ENCODE peak calls at places on chromosomes 6 and 20, in eight cellular contexts. O is endodermal cell, H is left ventricle myocardium inferior, Y is testis, U is AG04450, Q is Panc1, G is adrenal gland, Z is cardiac muscle cell. K is an unnamed sample. For H3K27me3, the result is how much of the 10 kb centered on the place peaks cover.

GRCh38 chr20:8335059-8335458 is 203.0 kb downstream of the PLCB1 start:
- DNase-seq in O (no peak), H (no peak), Y (no peak), U (no peak), Q (no peak), G (no peak), Z (no peak), K (no peak)

GRCh38 chr20:24587384-24588046 is 118.1 kb downstream of the SYNDIG1 start:
- DNase-seq in O (peak), H (no peak), Y (no peak), U (no peak), Q (no peak), G (peak), Z (no peak), K (no peak)

GRCh38 chr6:33578164-33578563 is 1.9 kb downstream of the BAK1 start:
- DNase-seq in O (no peak), H (no peak), Y (no peak), U (no peak), Q (no peak), G (no peak), Z (no peak), K (no peak)

GRCh38 chr20:8331740-8332412 is 199.8 kb downstream of the PLCB1 start:
- DNase-seq in O (no peak), H (peak), Y (no peak), U (peak), Q (no peak), G (peak), Z (peak), K (no peak)

GRCh38 chr6:12950879-12951814 is 234.6 kb downstream of the PHACTR1 start:
- DNase-seq in O (no peak), H (no peak), Y (no peak), U (no peak), Q (no peak), G (no peak), Z (no peak), K (no peak)

GRCh38 chr6:164507197-164507957 is 802.0 kb downstream of the C6orf118 start:
- DNase-seq in O (no peak), H (no peak), Y (no peak), U (no peak), Q (no peak), G (peak), Z (no peak), K (no peak)

GRCh38 chr6:169813969-169814368 is 62.5 kb downstream of the ERMARD start:
- DNase-seq in O (no peak), H (no peak), Y (no peak), U (no peak), Q (no peak), G (no peak), Z (no peak), K (no peak)

GRCh38 chr20:61698598-61698960 is 367.1 kb downstream of the TAF4 start:
- DNase-seq in O (no peak), H (no peak), Y (no peak), U (no peak), Q (no peak), G (no peak), Z (no peak), K (no peak)

GRCh38 chr6:33839399-33840063 is 35.7 kb upstream of the MLN start:
- DNase-seq in O (no peak), H (no peak), Y (no peak), U (no peak), Q (no peak), G (no peak), Z (no peak), K (no peak)

GRCh38 chr20:61852268-61853072 is 213.2 kb downstream of the TAF4 start:
- DNase-seq in O (no peak), H (no peak), Y (no peak), U (no peak), Q (no peak), G (no peak), Z (no peak), K (no peak)

GRCh38 chr20:44570369-44570768 is 12.0 kb upstream of the PKIG start:
- DNase-seq in O (no peak), H (no peak), Y (no peak), U (no peak), Q (no peak), G (no peak), Z (no peak), K (no peak)

GRCh38 chr20:44573501-44573869 is 8.9 kb upstream of the PKIG start:
- DNase-seq in O (no peak), H (no peak), Y (no peak), U (no peak), Q (no peak), G (no peak), Z (no peak), K (no peak)

GRCh38 chr20:44571367-44571766 is 11.0 kb upstream of the PKIG start:
- DNase-seq in O (no peak), H (no peak), Y (no peak), U (no peak), Q (no peak), G (no peak), Z (no peak), K (no peak)

GRCh38 chr20:44574372-44574771 is 8.0 kb upstream of the PKIG start:
- DNase-seq in O (no peak), H (no peak), Y (no peak), U (no peak), Q (no peak), G (no peak), Z (no peak), K (no peak)

GRCh38 chr20:44572551-44573500 is 9.6 kb upstream of the PKIG start:
- DNase-seq in O (no peak), H (peak), Y (peak), U (peak), Q (peak), G (peak), Z (peak), K (peak)
- H3K27ac ChIP-seq in O (peak), H (peak), Y (peak), U (peak), Q (peak), G (peak), Z (peak), K (peak)

DNA sequence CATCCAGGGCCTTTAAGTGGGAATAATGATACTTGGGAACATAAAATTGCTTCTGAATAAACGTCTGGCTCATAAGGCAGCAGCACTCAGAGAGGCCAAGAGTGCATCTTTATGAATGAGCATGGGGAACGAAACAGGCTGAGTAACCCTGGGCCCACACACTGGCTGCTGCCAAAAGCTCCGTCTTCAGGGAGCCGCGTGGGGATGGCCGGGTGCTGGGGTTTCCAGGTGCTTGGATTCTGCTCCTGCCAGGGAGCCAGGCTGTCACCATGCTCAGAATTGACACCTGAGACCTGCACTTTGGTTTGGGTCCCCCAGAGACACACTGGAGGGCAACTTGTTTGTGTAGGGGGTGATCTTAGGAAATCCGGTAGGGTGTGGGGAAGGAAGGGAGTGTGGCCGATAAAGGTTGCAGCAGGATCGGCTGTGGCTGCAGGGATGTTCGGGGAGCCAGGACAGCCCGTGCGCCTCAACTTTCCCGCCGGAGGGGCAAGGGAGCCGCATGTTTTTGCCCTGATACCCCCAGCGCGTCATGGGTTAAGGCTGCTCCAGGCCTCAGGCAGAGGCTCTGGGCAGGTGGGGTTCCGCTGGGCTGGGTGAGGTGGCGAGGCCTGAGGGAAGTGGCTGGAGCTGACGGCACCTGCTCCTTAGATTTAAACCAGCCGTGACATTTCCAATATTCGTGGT is 101.8 kb downstream of the YTHDF1 start:
- DNase-seq in O (no peak), H (no peak), Y (no peak), U (no peak), Q (no peak), G (no peak), Z (no peak), K (no peak)
- H3K27me3 ChIP-seq in O (under half), H (half or more), Y (under half), U (under half), Q (under half), G (under half), Z (under half), K (under half)

DNA sequence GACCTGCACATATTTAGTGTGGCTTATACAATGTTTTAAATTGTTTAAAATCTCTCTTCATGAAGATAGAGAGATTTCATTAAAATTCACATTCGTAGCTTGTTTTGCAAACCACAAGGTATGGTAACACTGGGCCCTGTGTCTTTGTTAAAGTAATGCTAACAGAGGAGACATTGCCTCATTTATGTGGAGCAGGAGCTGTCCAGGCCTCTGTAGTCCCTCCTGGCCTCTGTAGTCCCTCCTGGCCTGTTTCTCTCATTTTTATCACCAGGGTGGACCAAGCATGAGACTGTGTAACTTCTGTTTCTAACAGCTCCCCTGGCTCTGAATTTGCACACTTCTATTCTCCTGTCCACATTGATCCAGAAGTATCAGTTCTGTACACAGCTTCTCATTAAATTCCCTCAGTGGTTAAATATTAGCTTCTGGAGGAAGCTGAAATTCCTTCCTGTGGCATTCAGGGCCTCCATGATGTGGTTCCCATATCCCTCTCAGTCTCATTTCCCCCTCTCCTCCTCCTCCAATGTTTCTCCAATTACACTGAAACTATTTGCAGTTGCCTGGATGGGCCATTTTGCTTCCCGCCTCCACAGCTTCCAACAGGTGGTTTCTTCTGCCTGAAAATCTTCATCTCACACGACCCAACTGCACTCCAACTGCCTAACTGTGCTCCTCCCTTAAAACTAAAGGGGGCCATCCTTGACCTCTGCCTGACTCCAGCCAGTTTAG is 340.4 kb downstream of the SYNE1 start:
- DNase-seq in O (peak), H (no peak), Y (no peak), U (no peak), Q (no peak), G (no peak), Z (no peak), K (no peak)
- H3K27ac ChIP-seq in O (no peak), H (peak), Y (no peak), U (no peak), Q (no peak), G (no peak), Z (no peak), K (no peak)

GRCh38 chr6:1625352-1625773 is 15.6 kb downstream of the FOXC1 start:
- DNase-seq in O (no peak), H (no peak), Y (no peak), U (no peak), Q (no peak), G (no peak), Z (no peak), K (no peak)

GRCh38 chr6:1624848-1625341 is 15.2 kb downstream of the FOXC1 start:
- DNase-seq in O (no peak), H (no peak), Y (no peak), U (no peak), Q (no peak), G (no peak), Z (peak), K (no peak)

GRCh38 chr6:1624071-1624847 is 14.5 kb downstream of the FOXC1 start:
- DNase-seq in O (peak), H (no peak), Y (no peak), U (no peak), Q (no peak), G (no peak), Z (no peak), K (no peak)

GRCh38 chr6:1626481-1626880 is 16.8 kb downstream of the FOXC1 start:
- DNase-seq in O (no peak), H (no peak), Y (no peak), U (no peak), Q (no peak), G (no peak), Z (no peak), K (no peak)

DNA sequence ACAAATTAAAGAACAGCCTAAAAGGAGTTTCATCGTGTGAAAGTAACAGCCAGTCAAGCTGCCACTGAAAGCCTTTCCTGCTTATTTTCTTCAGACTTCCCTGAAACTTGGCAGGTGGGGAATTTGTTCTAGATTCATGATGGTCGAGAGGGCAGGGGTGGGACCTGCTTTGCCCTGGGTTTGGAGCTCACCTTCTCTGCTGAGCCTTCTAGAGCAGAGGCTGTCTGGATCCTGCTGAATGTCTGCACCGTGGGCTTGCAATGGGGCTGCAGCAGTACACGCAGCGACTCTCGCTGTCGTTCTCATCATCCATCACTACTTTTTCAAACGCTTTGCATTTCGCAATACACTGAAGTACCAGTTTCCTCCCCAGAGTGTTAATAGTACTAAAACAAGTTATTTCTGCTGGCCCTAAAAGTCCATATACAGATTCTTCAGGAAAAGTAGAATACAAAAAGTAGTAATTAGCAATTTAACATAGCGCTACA is 16.3 kb downstream of the FOXC1 start:
- DNase-seq in O (no peak), H (no peak), Y (no peak), U (no peak), Q (no peak), G (no peak), Z (no peak), K (no peak)
- H3K27me3 ChIP-seq in O (half or more), H (half or more), Y (under half), U (under half), Q (under half), G (under half), Z (half or more), K (under half)

GRCh38 chr6:81789303-81789702 is 36.8 kb upstream of the TENT5A start:
- DNase-seq in O (no peak), H (no peak), Y (no peak), U (no peak), Q (no peak), G (no peak), Z (no peak), K (no peak)
- H3K27ac ChIP-seq in O (no peak), H (no peak), Y (no peak), U (no peak), Q (no peak), G (peak), Z (no peak), K (no peak)

DNA sequence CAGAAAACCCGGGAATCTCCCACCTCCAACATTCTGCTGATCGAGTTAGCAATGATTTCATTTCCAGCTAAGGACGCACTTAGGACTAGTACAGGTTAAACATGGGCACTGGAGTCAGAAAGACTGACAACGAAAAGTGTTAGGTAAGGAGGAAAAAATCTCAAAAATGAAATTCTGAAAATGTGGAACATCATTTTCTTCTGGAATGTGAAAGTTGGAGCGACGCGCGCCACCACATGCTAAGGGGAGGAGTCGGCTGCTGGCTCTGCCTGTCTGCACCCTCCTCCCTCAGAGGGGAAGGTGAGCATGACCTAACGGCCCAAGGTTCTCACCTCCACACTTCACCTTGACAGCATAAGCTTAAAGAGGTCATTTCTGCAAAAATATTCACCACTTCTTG is 221.6 kb upstream of the KCNG1 start:
- DNase-seq in O (no peak), H (no peak), Y (no peak), U (no peak), Q (no peak), G (no peak), Z (no peak), K (no peak)
- H3K27me3 ChIP-seq in O (under half), H (half or more), Y (under half), U (under half), Q (under half), G (under half), Z (under half), K (under half)

K was measured in prostate gland.